ENCODE peak calls at places on chromosome 9, in four cellular contexts. P is K562, N is GM12878, Q is H1. M is an unnamed sample.

GRCh38 chr9:76987594-76988200 is 31.8 kb upstream of the FOXB2 start:
- DNase-seq in P (peak), N (peak), Q (peak), M (no peak)

GRCh38 chr9:24073237-24073636 is 247.2 kb upstream of the ELAVL2 start:
- DNase-seq in P (no peak), N (no peak), Q (no peak), M (no peak)

GRCh38 chr9:88826181-88826580 is 165.1 kb upstream of the S1PR3 start:
- DNase-seq in P (no peak), N (no peak), Q (no peak), M (no peak)

GRCh38 chr9:117466111-117466510 is 51.3 kb upstream of the ASTN2 start:
- DNase-seq in P (no peak), N (no peak), Q (no peak), M (no peak)

GRCh38 chr9:13445123-13445522 is 165.6 kb upstream of the MPDZ start:
- DNase-seq in P (no peak), N (no peak), Q (no peak), M (no peak)

GRCh38 chr9:26086396-26086795 is 408.2 kb upstream of the TUSC1 start:
- DNase-seq in P (no peak), N (no peak), Q (no peak), M (no peak)

GRCh38 chr9:112475318-112475717 is 11.3 kb upstream of the KIAA1958 start:
- DNase-seq in P (no peak), N (no peak), Q (no peak), M (no peak)

GRCh38 chr9:111108946-111109345 is 70.7 kb upstream of the LPAR1 start:
- DNase-seq in P (no peak), N (no peak), Q (no peak), M (no peak)

GRCh38 chr9:93086445-93087224 is 9.4 kb upstream of the CARD19 start:
- DNase-seq in P (no peak), N (no peak), Q (no peak), M (no peak)

GRCh38 chr9:87547665-87548064 is 50.0 kb downstream of the DAPK1 start:
- DNase-seq in P (peak), N (no peak), Q (no peak), M (peak)

GRCh38 chr9:75672478-75672877 is 218.0 kb upstream of the PCSK5 start:
- DNase-seq in P (no peak), N (no peak), Q (no peak), M (no peak)

GRCh38 chr9:17519761-17520160 is 59.1 kb upstream of the SH3GL2 start:
- DNase-seq in P (no peak), N (no peak), Q (no peak), M (no peak)

DNA sequence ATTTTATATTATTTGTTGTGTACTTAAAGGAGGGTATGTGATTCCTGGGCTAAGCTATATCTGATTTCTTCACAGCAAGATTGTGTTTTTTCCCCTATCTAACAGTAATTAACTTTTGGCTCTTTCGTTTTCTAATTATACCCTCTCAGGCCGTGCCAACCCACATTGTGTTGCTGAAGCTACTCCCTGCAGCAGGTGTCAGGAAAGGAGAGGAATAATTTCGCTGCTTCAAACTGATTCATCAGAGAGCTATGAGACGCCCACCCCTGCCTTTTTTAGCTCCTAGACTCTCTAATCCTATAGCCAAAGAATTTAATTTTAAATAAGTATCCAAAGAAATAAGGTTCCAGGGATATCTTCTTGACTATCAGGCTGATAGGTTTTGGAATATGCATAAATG is 3.8 kb downstream of the CAVIN4 start:
- DNase-seq in P (no peak), N (no peak), Q (no peak), M (no peak)
- TF ChIP-seq NRF1 in P (no peak), N (no peak), Q (no peak), M (no peak)

GRCh38 chr9:121921444-121921843 is 171.7 kb downstream of the TTLL11 start:
- DNase-seq in P (no peak), N (no peak), Q (no peak), M (no peak)
- TF ChIP-seq NRF1 in P (no peak), N (no peak), Q (no peak), M (no peak)

GRCh38 chr9:31142456-31142855 is 1242.0 kb upstream of the ACO1 start:
- DNase-seq in P (no peak), N (no peak), Q (no peak), M (no peak)
- TF ChIP-seq NRF1 in P (no peak), N (no peak), Q (no peak), M (no peak)

GRCh38 chr9:133100518-133101355 is 20.3 kb downstream of the RALGDS start:
- DNase-seq in P (no peak), N (no peak), Q (no peak), M (no peak)

GRCh38 chr9:133099726-133100517 is 21.1 kb downstream of the RALGDS start:
- DNase-seq in P (no peak), N (no peak), Q (no peak), M (no peak)

GRCh38 chr9:133103183-133103986 is 17.7 kb downstream of the RALGDS start:
- DNase-seq in P (peak), N (no peak), Q (peak), M (peak)

GRCh38 chr9:133102190-133103021 is 18.6 kb downstream of the RALGDS start:
- DNase-seq in P (no peak), N (no peak), Q (no peak), M (no peak)

GRCh38 chr9:133101356-133102189 is 19.5 kb downstream of the RALGDS start:
- DNase-seq in P (no peak), N (no peak), Q (no peak), M (no peak)
- TF ChIP-seq NRF1 in P (no peak), N (no peak), Q (no peak), M (no peak)

GRCh38 chr9:126160067-126160853 is 166.4 kb upstream of the MVB12B start:
- DNase-seq in P (no peak), N (no peak), Q (no peak), M (no peak)
- TF ChIP-seq NRF1 in P (no peak), N (no peak), Q (no peak), M (no peak)

DNA sequence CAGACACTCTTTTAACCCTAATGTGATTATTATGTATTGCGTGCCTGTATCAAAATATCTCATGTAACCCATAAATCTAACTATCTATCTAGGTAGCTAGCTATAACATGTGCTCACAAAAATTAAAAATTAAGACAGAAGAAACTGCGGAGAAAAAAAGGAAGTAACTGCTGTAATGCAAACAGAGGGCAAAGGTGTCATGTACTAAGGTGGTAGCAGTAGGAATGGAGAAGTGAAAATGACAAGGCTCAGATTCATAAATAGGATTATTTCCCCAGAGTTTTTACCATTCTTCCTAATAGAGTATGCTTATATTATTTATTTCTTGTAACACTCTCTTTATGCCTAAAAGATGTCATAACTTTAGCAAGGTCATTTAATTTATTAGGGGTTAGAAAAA is 1527.5 kb upstream of the C9orf72 start:
- DNase-seq in P (no peak), N (no peak), Q (no peak), M (no peak)
- TF ChIP-seq NRF1 in P (no peak), N (no peak), Q (no peak), M (no peak)